ENCODE peak calls at places on chromosome 21, in eight cellular contexts. B is H1, C is esophagus squamous epithelium, V is GM03348, Y is NCI-H510A, U is breast epithelium, A is NT2/D1, Z is anterior cingulate cortex. S is an unnamed sample.

GRCh38 chr21:46128106-46128982 is 27.0 kb downstream of the FTCD start:
- DNase-seq in B (no peak), C (no peak), V (no peak), Y (no peak), U (no peak), A (no peak), Z (no peak), S (no peak)

GRCh38 chr21:41965447-41966340 is 11.9 kb upstream of the C2CD2 start:
- DNase-seq in B (no peak), C (no peak), V (no peak), Y (no peak), U (peak), A (no peak), Z (no peak), S (no peak)

GRCh38 chr21:33332143-33332542 is 7.4 kb downstream of the IFNAR1 start:
- DNase-seq in B (no peak), C (no peak), V (no peak), Y (no peak), U (no peak), A (no peak), Z (no peak), S (peak)

GRCh38 chr21:41373769-41374168 is 11.9 kb downstream of the MX2 start:
- DNase-seq in B (no peak), C (no peak), V (no peak), Y (no peak), U (no peak), A (no peak), Z (no peak), S (no peak)

GRCh38 chr21:44051462-44051941 is 39.4 kb downstream of the TRAPPC10 start:
- DNase-seq in B (no peak), C (no peak), V (no peak), Y (no peak), U (no peak), A (no peak), Z (no peak), S (no peak)

GRCh38 chr21:32346951-32347350 is 45.9 kb downstream of the URB1 start:
- DNase-seq in B (no peak), C (no peak), V (no peak), Y (no peak), U (no peak), A (no peak), Z (no peak), S (no peak)

GRCh38 chr21:29072873-29073221 is 601 bp downstream of the CCT8 start:
- DNase-seq in B (no peak), C (no peak), V (peak), Y (no peak), U (no peak), A (no peak), Z (no peak), S (peak)

GRCh38 chr21:45465611-45466329 is 60.8 kb downstream of the COL18A1 start:
- DNase-seq in B (no peak), C (no peak), V (no peak), Y (no peak), U (no peak), A (no peak), Z (no peak), S (no peak)

GRCh38 chr21:21690068-21690665 is 692.0 kb downstream of the NCAM2 start:
- DNase-seq in B (no peak), C (no peak), V (no peak), Y (no peak), U (no peak), A (no peak), Z (no peak), S (no peak)